ENCODE peak calls at places on chromosome 21, in eight cellular contexts. One of them, this sample, is unnamed.

GRCh38 chr21:40837456-40837855 is 9.5 kb downstream of the DSCAM start:
- DNase-seq in hepatocyte: no peak
- DNase-seq in fibroblast of mammary gland: no peak
- DNase-seq in CD4-positive, alpha-beta T cell: no peak
- DNase-seq in type B pancreatic cell: no peak
- DNase-seq in psoas muscle: no peak
- DNase-seq in H9: no peak
- DNase-seq in testis: no peak
- DNase-seq in this sample: no peak

GRCh38 chr21:29332461-29333354 is 34.0 kb downstream of the BACH1 start:
- DNase-seq in hepatocyte: no peak
- DNase-seq in fibroblast of mammary gland: peak
- DNase-seq in CD4-positive, alpha-beta T cell: no peak
- DNase-seq in type B pancreatic cell: no peak
- DNase-seq in psoas muscle: no peak
- DNase-seq in H9: no peak
- DNase-seq in testis: no peak
- DNase-seq in this sample: no peak

GRCh38 chr21:33281101-33281652 is 15.0 kb downstream of the IL10RB start:
- DNase-seq in hepatocyte: no peak
- DNase-seq in fibroblast of mammary gland: no peak
- DNase-seq in CD4-positive, alpha-beta T cell: no peak
- DNase-seq in type B pancreatic cell: no peak
- DNase-seq in psoas muscle: no peak
- DNase-seq in H9: no peak
- DNase-seq in testis: no peak
- DNase-seq in this sample: no peak

GRCh38 chr21:34797926-34798595 is 129.3 kb downstream of the CLIC6 start:
- DNase-seq in hepatocyte: no peak
- DNase-seq in fibroblast of mammary gland: no peak
- DNase-seq in CD4-positive, alpha-beta T cell: no peak
- DNase-seq in type B pancreatic cell: peak
- DNase-seq in psoas muscle: no peak
- DNase-seq in H9: no peak
- DNase-seq in testis: no peak
- DNase-seq in this sample: no peak

GRCh38 chr21:31107151-31107785 is 69.0 kb upstream of the KRTAP19-8 start:
- DNase-seq in hepatocyte: no peak
- DNase-seq in fibroblast of mammary gland: no peak
- DNase-seq in CD4-positive, alpha-beta T cell: no peak
- DNase-seq in type B pancreatic cell: no peak
- DNase-seq in psoas muscle: no peak
- DNase-seq in H9: no peak
- DNase-seq in testis: no peak
- DNase-seq in this sample: no peak

GRCh38 chr21:29208666-29209059 is 78.2 kb downstream of the MAP3K7CL start:
- DNase-seq in hepatocyte: no peak
- DNase-seq in fibroblast of mammary gland: peak
- DNase-seq in CD4-positive, alpha-beta T cell: no peak
- DNase-seq in type B pancreatic cell: no peak
- DNase-seq in psoas muscle: no peak
- DNase-seq in H9: no peak
- DNase-seq in testis: no peak
- DNase-seq in this sample: no peak

GRCh38 chr21:29218749-29219148 is 80.0 kb upstream of the BACH1 start:
- DNase-seq in hepatocyte: no peak
- DNase-seq in fibroblast of mammary gland: no peak
- DNase-seq in CD4-positive, alpha-beta T cell: no peak
- DNase-seq in type B pancreatic cell: no peak
- DNase-seq in psoas muscle: no peak
- DNase-seq in H9: no peak
- DNase-seq in testis: no peak
- DNase-seq in this sample: no peak

GRCh38 chr21:34840693-34841092 is 171.9 kb downstream of the CLIC6 start:
- DNase-seq in hepatocyte: no peak
- DNase-seq in fibroblast of mammary gland: no peak
- DNase-seq in CD4-positive, alpha-beta T cell: no peak
- DNase-seq in type B pancreatic cell: no peak
- DNase-seq in psoas muscle: no peak
- DNase-seq in H9: no peak
- DNase-seq in testis: no peak
- DNase-seq in this sample: no peak

GRCh38 chr21:35268817-35269216 is 219.7 kb upstream of the RUNX1 start:
- DNase-seq in hepatocyte: no peak
- DNase-seq in fibroblast of mammary gland: no peak
- DNase-seq in CD4-positive, alpha-beta T cell: no peak
- DNase-seq in type B pancreatic cell: no peak
- DNase-seq in psoas muscle: no peak
- DNase-seq in H9: no peak
- DNase-seq in testis: no peak
- DNase-seq in this sample: no peak

GRCh38 chr21:14875704-14876364 is 189.0 kb downstream of the NRIP1 start:
- DNase-seq in hepatocyte: no peak
- DNase-seq in fibroblast of mammary gland: no peak
- DNase-seq in CD4-positive, alpha-beta T cell: no peak
- DNase-seq in type B pancreatic cell: no peak
- DNase-seq in psoas muscle: no peak
- DNase-seq in H9: no peak
- DNase-seq in testis: no peak
- DNase-seq in this sample: peak

GRCh38 chr21:35476616-35477395 is 427.7 kb upstream of the RUNX1 start:
- DNase-seq in hepatocyte: no peak
- DNase-seq in fibroblast of mammary gland: peak
- DNase-seq in CD4-positive, alpha-beta T cell: no peak
- DNase-seq in type B pancreatic cell: no peak
- DNase-seq in psoas muscle: no peak
- DNase-seq in H9: no peak
- DNase-seq in testis: no peak
- DNase-seq in this sample: no peak

GRCh38 chr21:33760641-33761103 is 118.4 kb downstream of the ITSN1 start:
- DNase-seq in hepatocyte: no peak
- DNase-seq in fibroblast of mammary gland: peak
- DNase-seq in CD4-positive, alpha-beta T cell: no peak
- DNase-seq in type B pancreatic cell: no peak
- DNase-seq in psoas muscle: no peak
- DNase-seq in H9: no peak
- DNase-seq in testis: no peak
- DNase-seq in this sample: no peak

GRCh38 chr21:28754127-28754611 is 238.5 kb downstream of the LTN1 start:
- DNase-seq in hepatocyte: peak
- DNase-seq in fibroblast of mammary gland: peak
- DNase-seq in CD4-positive, alpha-beta T cell: no peak
- DNase-seq in type B pancreatic cell: no peak
- DNase-seq in psoas muscle: no peak
- DNase-seq in H9: no peak
- DNase-seq in testis: no peak
- DNase-seq in this sample: no peak

GRCh38 chr21:32083175-32083574 is 195.7 kb downstream of the MIS18A start:
- DNase-seq in hepatocyte: no peak
- DNase-seq in fibroblast of mammary gland: no peak
- DNase-seq in CD4-positive, alpha-beta T cell: no peak
- DNase-seq in type B pancreatic cell: no peak
- DNase-seq in psoas muscle: no peak
- DNase-seq in H9: no peak
- DNase-seq in testis: no peak
- DNase-seq in this sample: no peak

GRCh38 chr21:40660461-40660860 is 186.5 kb downstream of the DSCAM start:
- DNase-seq in hepatocyte: no peak
- DNase-seq in fibroblast of mammary gland: no peak
- DNase-seq in CD4-positive, alpha-beta T cell: no peak
- DNase-seq in type B pancreatic cell: no peak
- DNase-seq in psoas muscle: no peak
- DNase-seq in H9: no peak
- DNase-seq in testis: no peak
- DNase-seq in this sample: no peak

GRCh38 chr21:35378881-35379280 is 329.8 kb upstream of the RUNX1 start:
- DNase-seq in hepatocyte: no peak
- DNase-seq in fibroblast of mammary gland: no peak
- DNase-seq in CD4-positive, alpha-beta T cell: no peak
- DNase-seq in type B pancreatic cell: no peak
- DNase-seq in psoas muscle: no peak
- DNase-seq in H9: no peak
- DNase-seq in testis: no peak
- DNase-seq in this sample: no peak

GRCh38 chr21:32548978-32549377 is 36.3 kb downstream of the TCP10L start:
- DNase-seq in hepatocyte: no peak
- DNase-seq in fibroblast of mammary gland: no peak
- DNase-seq in CD4-positive, alpha-beta T cell: no peak
- DNase-seq in type B pancreatic cell: no peak
- DNase-seq in psoas muscle: no peak
- DNase-seq in H9: no peak
- DNase-seq in testis: no peak
- DNase-seq in this sample: no peak

GRCh38 chr21:33047231-33047630 is 21.5 kb downstream of the OLIG2 start:
- DNase-seq in hepatocyte: no peak
- DNase-seq in fibroblast of mammary gland: peak
- DNase-seq in CD4-positive, alpha-beta T cell: no peak
- DNase-seq in type B pancreatic cell: no peak
- DNase-seq in psoas muscle: no peak
- DNase-seq in H9: no peak
- DNase-seq in testis: no peak
- DNase-seq in this sample: no peak

GRCh38 chr21:17554619-17555472 is 42.0 kb downstream of the CXADR start:
- DNase-seq in hepatocyte: no peak
- DNase-seq in fibroblast of mammary gland: peak
- DNase-seq in CD4-positive, alpha-beta T cell: no peak
- DNase-seq in type B pancreatic cell: no peak
- DNase-seq in psoas muscle: no peak
- DNase-seq in H9: no peak
- DNase-seq in testis: no peak
- DNase-seq in this sample: no peak
- TF ChIP-seq CTCF in hepatocyte: peak
- TF ChIP-seq CTCF in fibroblast of mammary gland: peak
- TF ChIP-seq CTCF in CD4-positive, alpha-beta T cell: no peak
- TF ChIP-seq CTCF in type B pancreatic cell: peak
- TF ChIP-seq CTCF in psoas muscle: peak
- TF ChIP-seq CTCF in H9: peak
- TF ChIP-seq CTCF in testis: no peak
- TF ChIP-seq CTCF in this sample: peak

GRCh38 chr21:16002872-16003466 is 273.2 kb downstream of the USP25 start:
- DNase-seq in hepatocyte: no peak
- DNase-seq in fibroblast of mammary gland: peak
- DNase-seq in CD4-positive, alpha-beta T cell: no peak
- DNase-seq in type B pancreatic cell: no peak
- DNase-seq in psoas muscle: no peak
- DNase-seq in H9: no peak
- DNase-seq in testis: no peak
- DNase-seq in this sample: no peak
- TF ChIP-seq CTCF in hepatocyte: peak
- TF ChIP-seq CTCF in fibroblast of mammary gland: peak
- TF ChIP-seq CTCF in CD4-positive, alpha-beta T cell: no peak
- TF ChIP-seq CTCF in type B pancreatic cell: peak
- TF ChIP-seq CTCF in psoas muscle: peak
- TF ChIP-seq CTCF in H9: peak
- TF ChIP-seq CTCF in testis: peak
- TF ChIP-seq CTCF in this sample: no peak

GRCh38 chr21:44800971-44801467 is 601 bp downstream of the UBE2G2 start:
- DNase-seq in hepatocyte: peak
- DNase-seq in fibroblast of mammary gland: peak
- DNase-seq in CD4-positive, alpha-beta T cell: no peak
- DNase-seq in type B pancreatic cell: no peak
- DNase-seq in psoas muscle: no peak
- DNase-seq in H9: no peak
- DNase-seq in testis: no peak
- DNase-seq in this sample: peak
- TF ChIP-seq CTCF in hepatocyte: peak
- TF ChIP-seq CTCF in fibroblast of mammary gland: peak
- TF ChIP-seq CTCF in CD4-positive, alpha-beta T cell: peak
- TF ChIP-seq CTCF in type B pancreatic cell: peak
- TF ChIP-seq CTCF in psoas muscle: peak
- TF ChIP-seq CTCF in H9: peak
- TF ChIP-seq CTCF in testis: peak
- TF ChIP-seq CTCF in this sample: peak

GRCh38 chr21:39441502-39442475 is 3.8 kb downstream of the LCA5L start:
- DNase-seq in hepatocyte: peak
- DNase-seq in fibroblast of mammary gland: peak
- DNase-seq in CD4-positive, alpha-beta T cell: no peak
- DNase-seq in type B pancreatic cell: no peak
- DNase-seq in psoas muscle: no peak
- DNase-seq in H9: no peak
- DNase-seq in testis: no peak
- DNase-seq in this sample: peak

GRCh38 chr21:39447264-39447663 is 1.7 kb upstream of the LCA5L start:
- DNase-seq in hepatocyte: no peak
- DNase-seq in fibroblast of mammary gland: no peak
- DNase-seq in CD4-positive, alpha-beta T cell: no peak
- DNase-seq in type B pancreatic cell: no peak
- DNase-seq in psoas muscle: no peak
- DNase-seq in H9: no peak
- DNase-seq in testis: no peak
- DNase-seq in this sample: no peak

GRCh38 chr21:39444406-39445145 is 1.0 kb downstream of the LCA5L start:
- DNase-seq in hepatocyte: peak
- DNase-seq in fibroblast of mammary gland: peak
- DNase-seq in CD4-positive, alpha-beta T cell: no peak
- DNase-seq in type B pancreatic cell: no peak
- DNase-seq in psoas muscle: no peak
- DNase-seq in H9: no peak
- DNase-seq in testis: no peak
- DNase-seq in this sample: no peak

GRCh38 chr21:39451332-39452206 is at the start of gene SH3BGR:
- DNase-seq in hepatocyte: no peak
- DNase-seq in fibroblast of mammary gland: no peak
- DNase-seq in CD4-positive, alpha-beta T cell: no peak
- DNase-seq in type B pancreatic cell: no peak
- DNase-seq in psoas muscle: peak
- DNase-seq in H9: peak
- DNase-seq in testis: peak
- DNase-seq in this sample: no peak

DNA sequence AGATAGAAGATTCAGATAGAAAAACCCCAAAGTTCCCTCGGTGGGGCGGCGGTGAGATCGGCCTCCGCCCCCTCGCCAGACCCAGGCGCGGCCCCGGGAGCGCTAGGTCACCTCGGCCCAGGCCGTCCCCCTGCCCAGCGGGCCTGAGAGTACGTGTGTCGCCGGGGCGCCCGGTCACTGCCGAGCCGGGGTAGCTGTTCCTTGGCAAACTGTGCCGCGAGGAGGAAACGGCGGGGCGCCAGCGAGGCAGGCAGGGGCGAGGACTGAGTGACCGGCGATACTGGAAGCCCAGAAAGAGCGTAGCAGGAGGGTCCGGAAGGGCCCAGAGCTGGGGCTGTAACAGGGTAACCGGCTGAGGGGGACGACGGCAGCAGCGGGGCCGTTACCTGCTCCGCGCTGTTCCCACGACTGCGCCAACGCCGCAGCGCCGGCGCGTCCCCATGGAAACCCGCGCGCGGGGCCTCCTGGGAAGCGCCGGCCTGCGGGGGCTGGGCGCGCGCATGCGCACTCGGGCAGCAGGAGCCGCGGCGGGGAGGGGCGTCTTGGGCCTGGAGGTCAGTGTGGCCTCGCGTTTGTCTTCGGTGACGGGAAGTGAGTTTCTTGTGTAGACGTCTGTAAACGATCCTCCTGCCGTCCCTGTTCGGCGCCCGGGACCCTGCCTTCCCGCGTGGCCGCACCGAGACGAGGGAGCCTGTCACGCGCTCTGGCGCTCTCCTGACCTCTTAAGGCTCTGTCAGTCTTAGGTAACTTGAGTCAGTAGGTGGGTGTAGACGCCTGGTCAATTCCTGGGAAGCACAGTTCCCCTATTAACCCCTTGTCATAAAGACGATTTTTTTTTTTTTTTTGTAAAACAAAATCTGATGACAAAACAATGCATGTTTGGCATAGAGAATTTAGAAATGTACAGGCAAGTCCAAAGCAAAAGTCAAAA is at the start of gene LCA5L:
- DNase-seq in hepatocyte: peak
- DNase-seq in fibroblast of mammary gland: peak
- DNase-seq in CD4-positive, alpha-beta T cell: peak
- DNase-seq in type B pancreatic cell: peak
- DNase-seq in psoas muscle: peak
- DNase-seq in H9: peak
- DNase-seq in testis: peak
- DNase-seq in this sample: peak
- TF ChIP-seq CTCF in hepatocyte: peak
- TF ChIP-seq CTCF in fibroblast of mammary gland: no peak
- TF ChIP-seq CTCF in CD4-positive, alpha-beta T cell: no peak
- TF ChIP-seq CTCF in type B pancreatic cell: peak
- TF ChIP-seq CTCF in psoas muscle: no peak
- TF ChIP-seq CTCF in H9: no peak
- TF ChIP-seq CTCF in testis: no peak
- TF ChIP-seq CTCF in this sample: no peak